ENCODE peak calls at places on chromosomes 13 and 19, in ten cellular contexts. M, F, Y, X, Q, R, W, Z, C and V are unnamed samples.

GRCh38 chr13:41952749-41953148 is 8.2 kb downstream of the VWA8 start:
- DNase-seq in R (no peak), Y (no peak), Z (no peak), X (no peak), Q (no peak), C (no peak), M (no peak), F (no peak), W (no peak), V (no peak)

GRCh38 chr19:23822735-23823134 is 64.0 kb upstream of the ZNF681 start:
- DNase-seq in F (no peak), X (peak; percentile 67), R (no peak), Q (no peak), M (no peak), Z (no peak), C (no peak), W (no peak), Y (no peak), V (no peak)

GRCh38 chr13:102628559-102628958 is 31.8 kb downstream of the TPP2 start:
- DNase-seq in Q (no peak), M (no peak), R (no peak), F (no peak), W (no peak), Z (no peak), X (no peak), Y (no peak), C (no peak), V (no peak)

GRCh38 chr13:32032780-32033179 is 1.2 kb downstream of the FRY start:
- DNase-seq in Z (no peak), Y (no peak), X (no peak), Q (no peak), F (no peak), C (no peak), R (no peak), W (no peak), M (no peak), V (no peak)

GRCh38 chr13:27359203-27359821 is 65.1 kb upstream of the GTF3A start:
- DNase-seq in X (peak; percentile 61), M (peak; percentile 46), Y (peak; percentile 22), R (no peak), C (peak; percentile 77), Q (peak; percentile 71), F (no peak), W (peak; percentile 58), Z (peak; percentile 77), V (peak; percentile 45)

GRCh38 chr13:28753208-28753892 is 34.6 kb upstream of the SLC46A3 start:
- DNase-seq in X (peak; percentile 20), C (peak; percentile 86), Y (no peak), M (peak; percentile 86), F (peak; percentile 8), W (peak; percentile 54), Z (peak; percentile 69), Q (no peak), R (peak; percentile 55), V (peak; percentile 79)

GRCh38 chr19:55305491-55305890 is 19.6 kb downstream of the TMEM150B start:
- DNase-seq in R (no peak), C (no peak), Y (peak; percentile 24), X (peak; percentile 35), M (no peak), Q (no peak), F (no peak), W (no peak), Z (no peak), V (no peak)

GRCh38 chr13:113097651-113098050 is 7.9 kb upstream of the F7 start:
- DNase-seq in R (no peak), W (no peak), X (no peak), M (no peak), F (no peak), Q (no peak), C (no peak), Z (no peak), Y (no peak), V (no peak)

GRCh38 chr19:28409859-28410258 is 803.1 kb downstream of the UQCRFS1 start:
- DNase-seq in Z (no peak), Y (no peak), M (no peak), F (no peak), C (no peak), W (no peak), R (no peak), X (no peak), Q (no peak), V (no peak)

GRCh38 chr19:32924200-32924599 is 47.6 kb downstream of the CEP89 start:
- DNase-seq in Z (no peak), W (no peak), M (peak; percentile 14), Y (no peak), C (peak; percentile 38), X (no peak), Q (no peak), F (no peak), R (no peak), V (no peak)

GRCh38 chr19:28602675-28603298 is 610.2 kb downstream of the UQCRFS1 start:
- DNase-seq in C (no peak), Q (no peak), F (no peak), R (no peak), M (no peak), Z (no peak), Y (no peak), W (no peak), X (no peak), V (no peak)

GRCh38 chr13:79621449-79621848 is 140.5 kb downstream of the NDFIP2 start:
- DNase-seq in W (no peak), Q (no peak), M (no peak), X (peak; percentile 0), Z (no peak), C (no peak), R (no peak), Y (no peak), F (no peak), V (no peak)

GRCh38 chr19:39497850-39498261 is 891 bp upstream of the DLL3 start:
- DNase-seq in M (peak; percentile 24), W (no peak), Y (no peak), R (no peak), Q (peak; percentile 73), X (peak; percentile 44), Z (no peak), F (no peak), C (no peak), V (peak; percentile 33)

GRCh38 chr19:18636183-18636968 is 452 bp upstream of the KLHL26 start:
- DNase-seq in Z (peak; percentile 100), W (peak; percentile 98), M (peak; percentile 96), Y (peak; percentile 99), Q (peak; percentile 100), F (peak; percentile 42), X (peak; percentile 98), R (peak; percentile 95), C (peak; percentile 99), V (peak; percentile 96)
- H3K27ac ChIP-seq in Z (peak overlapping the region; percentile 30), W (peak overlapping the region; percentile 86), M (no peak overlapping the region), Y (peak overlapping the region; percentile 54), Q (peak overlapping the region; percentile 89), F (no peak overlapping the region), X (no peak overlapping the region), R (peak overlapping the region; percentile 53), C (peak overlapping the region; percentile 88), V (peak overlapping the region; percentile 92)

DNA sequence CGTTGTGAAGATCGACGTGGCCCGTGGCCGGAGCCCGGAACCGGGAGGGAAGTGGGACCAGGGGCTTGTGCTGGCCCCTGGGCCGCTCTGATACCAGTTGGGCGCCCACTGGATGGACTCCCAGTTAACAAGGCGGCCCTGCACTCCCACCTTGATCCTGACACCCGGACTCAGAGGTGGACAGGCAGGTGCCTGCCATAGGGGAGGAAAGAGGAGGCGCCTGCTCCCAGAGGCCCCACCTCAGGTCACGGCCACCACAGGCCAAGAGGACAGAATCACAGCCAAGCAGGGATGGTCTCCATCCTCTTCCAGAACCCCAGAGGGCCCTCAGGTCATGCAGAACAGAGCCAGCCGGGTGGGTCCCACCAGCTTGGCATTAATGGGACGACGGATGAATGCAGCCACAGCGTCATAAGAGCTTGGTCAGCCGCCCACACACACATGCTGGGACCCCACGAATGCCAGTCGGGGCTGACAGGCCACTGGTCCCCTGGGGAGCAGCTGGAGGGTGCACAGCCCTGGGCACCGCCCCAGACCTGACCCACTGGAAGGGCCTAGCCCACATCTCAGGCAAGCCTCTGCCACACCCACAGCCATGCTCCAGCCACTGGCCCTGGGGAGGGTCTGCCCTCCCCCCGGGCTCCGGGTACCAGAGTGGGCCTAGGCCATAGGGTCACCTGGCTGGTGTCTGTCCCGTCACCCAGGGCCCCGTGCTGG is 9.6 kb upstream of the KLF16 start:
- DNase-seq in M (no peak), F (no peak), C (no peak), X (no peak), R (no peak), Q (no peak), Y (no peak), W (no peak), Z (no peak), V (no peak)
- H3K27ac ChIP-seq in M (peak overlapping the region; percentile 98), F (peak overlapping the region; percentile 83), C (peak overlapping the region; percentile 56), X (no peak overlapping the region), R (peak overlapping the region; percentile 30), Q (peak overlapping the region; percentile 95), Y (peak overlapping the region; percentile 72), W (peak overlapping the region; percentile 95), Z (peak overlapping the region; percentile 93), V (no peak overlapping the region)

GRCh38 chr19:3696660-3696995 is 3.6 kb downstream of the PIP5K1C start:
- DNase-seq in Y (no peak), X (no peak), R (no peak), Z (no peak), Q (no peak), M (no peak), W (no peak), C (no peak), F (no peak), V (no peak)

GRCh38 chr19:3697094-3697493 is 3.2 kb downstream of the PIP5K1C start:
- DNase-seq in Y (no peak), C (no peak), X (no peak), W (no peak), Q (no peak), Z (no peak), F (no peak), R (no peak), M (no peak), V (no peak)

GRCh38 chr19:3694361-3695123 is 5.7 kb downstream of the PIP5K1C start:
- DNase-seq in R (no peak), F (no peak), C (no peak), M (no peak), Z (no peak), X (no peak), Q (no peak), W (no peak), Y (no peak), V (no peak)

GRCh38 chr19:3695986-3696659 is 4.1 kb downstream of the PIP5K1C start:
- DNase-seq in W (no peak), Y (no peak), M (no peak), C (no peak), Z (no peak), F (no peak), X (no peak), R (no peak), Q (no peak), V (no peak)

GRCh38 chr19:3695124-3695733 is 5.0 kb downstream of the PIP5K1C start:
- DNase-seq in F (no peak), Z (no peak), M (no peak), W (no peak), Y (no peak), X (no peak), Q (no peak), C (no peak), R (no peak), V (no peak)
- H3K27ac ChIP-seq in F (no peak overlapping the region), Z (no peak overlapping the region), M (no peak overlapping the region), W (no peak overlapping the region), Y (no peak overlapping the region), X (no peak overlapping the region), Q (no peak overlapping the region), C (peak overlapping the region; percentile 64), R (no peak overlapping the region), V (no peak overlapping the region)

DNA sequence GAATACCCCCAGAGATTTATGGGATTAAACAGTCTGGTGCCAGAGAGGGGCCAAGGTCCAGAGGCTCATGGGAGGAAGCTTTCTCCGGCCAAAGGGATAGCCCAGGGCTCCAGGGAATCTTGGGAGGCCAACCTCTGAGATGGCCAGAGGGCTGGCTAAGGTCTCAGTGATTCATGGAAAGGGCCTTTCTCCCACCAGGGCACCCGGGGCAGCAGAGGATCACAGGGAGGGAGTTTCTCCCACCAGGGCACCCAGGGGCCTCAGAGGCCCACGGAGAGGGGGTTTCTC is 15.0 kb downstream of the BCAT2 start:
- DNase-seq in W (peak; percentile 50), Z (no peak), X (no peak), Q (no peak), Y (no peak), C (peak; percentile 82), M (no peak), F (no peak), R (no peak), V (no peak)
- H3K27ac ChIP-seq in W (peak overlapping the region; percentile 77), Z (peak overlapping the region; percentile 61), X (peak overlapping the region; percentile 11), Q (peak overlapping the region; percentile 66), Y (no peak overlapping the region), C (peak overlapping the region; percentile 80), M (peak overlapping the region; percentile 9), F (no peak overlapping the region), R (peak overlapping the region; percentile 85), V (peak overlapping the region; percentile 98)